ENCODE peak calls at places on chromosome 1, in ten cellular contexts. One of them, this sample, is unnamed.

GRCh38 chr1:53495608-53496345 is 36.6 kb downstream of the DMRTB1 start:
- DNase-seq in H54: no peak
- DNase-seq in astrocyte of the spinal cord: no peak
- DNase-seq in activated CD8-positive, alpha-beta T cell treated with anti-CD3 and anti-CD28 coated beads for 36 hours: no peak
- DNase-seq in NCI-H1417: no peak
- DNase-seq in breast epithelium: no peak
- DNase-seq in activated T-helper 1 cell treated with Interleukin-2 at 50 U/mL for 16 hours: no peak
- DNase-seq in left ventricle myocardium superior: no peak
- DNase-seq in activated naive CD4-positive, alpha-beta T cell treated with Interleukin-2 at 50 U/mL for 16 hours: no peak
- DNase-seq in Calu3: no peak
- DNase-seq in this sample: no peak

GRCh38 chr1:46004491-46004890 is 127.9 kb downstream of the PIK3R3 start:
- DNase-seq in astrocyte of the spinal cord: no peak
- DNase-seq in left ventricle myocardium superior: no peak
- DNase-seq in breast epithelium: no peak
- DNase-seq in NCI-H1417: no peak
- DNase-seq in activated T-helper 1 cell treated with Interleukin-2 at 50 U/mL for 16 hours: no peak
- DNase-seq in H54: no peak
- DNase-seq in activated CD8-positive, alpha-beta T cell treated with anti-CD3 and anti-CD28 coated beads for 36 hours: no peak
- DNase-seq in Calu3: no peak
- DNase-seq in activated naive CD4-positive, alpha-beta T cell treated with Interleukin-2 at 50 U/mL for 16 hours: no peak
- DNase-seq in this sample: no peak

GRCh38 chr1:161196521-161197451 is 2.1 kb downstream of the ADAMTS4 start:
- DNase-seq in astrocyte of the spinal cord: peak; percentile 65
- DNase-seq in H54: no peak
- DNase-seq in activated T-helper 1 cell treated with Interleukin-2 at 50 U/mL for 16 hours: no peak
- DNase-seq in activated CD8-positive, alpha-beta T cell treated with anti-CD3 and anti-CD28 coated beads for 36 hours: no peak
- DNase-seq in breast epithelium: no peak
- DNase-seq in NCI-H1417: no peak
- DNase-seq in left ventricle myocardium superior: peak; percentile 69
- DNase-seq in Calu3: no peak
- DNase-seq in activated naive CD4-positive, alpha-beta T cell treated with Interleukin-2 at 50 U/mL for 16 hours: no peak
- DNase-seq in this sample: peak; percentile 54

GRCh38 chr1:55708781-55709180 is 493.6 kb upstream of the USP24 start:
- DNase-seq in activated CD8-positive, alpha-beta T cell treated with anti-CD3 and anti-CD28 coated beads for 36 hours: no peak
- DNase-seq in astrocyte of the spinal cord: peak; percentile 62
- DNase-seq in left ventricle myocardium superior: no peak
- DNase-seq in Calu3: no peak
- DNase-seq in H54: no peak
- DNase-seq in NCI-H1417: no peak
- DNase-seq in activated naive CD4-positive, alpha-beta T cell treated with Interleukin-2 at 50 U/mL for 16 hours: no peak
- DNase-seq in activated T-helper 1 cell treated with Interleukin-2 at 50 U/mL for 16 hours: no peak
- DNase-seq in breast epithelium: no peak
- DNase-seq in this sample: no peak

GRCh38 chr1:223834660-223835263 is 11.0 kb downstream of the TP53BP2 start:
- DNase-seq in activated T-helper 1 cell treated with Interleukin-2 at 50 U/mL for 16 hours: no peak
- DNase-seq in activated naive CD4-positive, alpha-beta T cell treated with Interleukin-2 at 50 U/mL for 16 hours: no peak
- DNase-seq in NCI-H1417: no peak
- DNase-seq in left ventricle myocardium superior: no peak
- DNase-seq in activated CD8-positive, alpha-beta T cell treated with anti-CD3 and anti-CD28 coated beads for 36 hours: peak; percentile 31
- DNase-seq in breast epithelium: no peak
- DNase-seq in H54: no peak
- DNase-seq in astrocyte of the spinal cord: peak; percentile 71
- DNase-seq in Calu3: no peak
- DNase-seq in this sample: no peak

GRCh38 chr1:20339811-20340457 is 49.3 kb downstream of the VWA5B1 start:
- DNase-seq in NCI-H1417: peak; percentile 37
- DNase-seq in activated T-helper 1 cell treated with Interleukin-2 at 50 U/mL for 16 hours: no peak
- DNase-seq in breast epithelium: no peak
- DNase-seq in H54: no peak
- DNase-seq in left ventricle myocardium superior: no peak
- DNase-seq in astrocyte of the spinal cord: no peak
- DNase-seq in activated naive CD4-positive, alpha-beta T cell treated with Interleukin-2 at 50 U/mL for 16 hours: no peak
- DNase-seq in activated CD8-positive, alpha-beta T cell treated with anti-CD3 and anti-CD28 coated beads for 36 hours: no peak
- DNase-seq in Calu3: no peak
- DNase-seq in this sample: peak; percentile 84

GRCh38 chr1:206037521-206037920 is 13.8 kb upstream of the CTSE start:
- DNase-seq in NCI-H1417: peak; percentile 23
- DNase-seq in H54: no peak
- DNase-seq in breast epithelium: no peak
- DNase-seq in astrocyte of the spinal cord: no peak
- DNase-seq in activated naive CD4-positive, alpha-beta T cell treated with Interleukin-2 at 50 U/mL for 16 hours: no peak
- DNase-seq in Calu3: no peak
- DNase-seq in activated T-helper 1 cell treated with Interleukin-2 at 50 U/mL for 16 hours: no peak
- DNase-seq in left ventricle myocardium superior: no peak
- DNase-seq in activated CD8-positive, alpha-beta T cell treated with anti-CD3 and anti-CD28 coated beads for 36 hours: no peak
- DNase-seq in this sample: no peak

GRCh38 chr1:209651148-209651547 is 1.1 kb downstream of the LAMB3 start:
- DNase-seq in activated CD8-positive, alpha-beta T cell treated with anti-CD3 and anti-CD28 coated beads for 36 hours: peak; percentile 79
- DNase-seq in H54: no peak
- DNase-seq in NCI-H1417: no peak
- DNase-seq in activated naive CD4-positive, alpha-beta T cell treated with Interleukin-2 at 50 U/mL for 16 hours: peak; percentile 78
- DNase-seq in left ventricle myocardium superior: peak; percentile 63
- DNase-seq in astrocyte of the spinal cord: peak; percentile 76
- DNase-seq in activated T-helper 1 cell treated with Interleukin-2 at 50 U/mL for 16 hours: peak; percentile 23
- DNase-seq in breast epithelium: peak; percentile 78
- DNase-seq in Calu3: peak; percentile 91
- DNase-seq in this sample: no peak

GRCh38 chr1:101995984-101996731 is 568 bp downstream of the OLFM3 start:
- DNase-seq in H54: no peak
- DNase-seq in astrocyte of the spinal cord: no peak
- DNase-seq in NCI-H1417: no peak
- DNase-seq in activated T-helper 1 cell treated with Interleukin-2 at 50 U/mL for 16 hours: no peak
- DNase-seq in Calu3: no peak
- DNase-seq in left ventricle myocardium superior: no peak
- DNase-seq in breast epithelium: no peak
- DNase-seq in activated naive CD4-positive, alpha-beta T cell treated with Interleukin-2 at 50 U/mL for 16 hours: no peak
- DNase-seq in activated CD8-positive, alpha-beta T cell treated with anti-CD3 and anti-CD28 coated beads for 36 hours: no peak
- DNase-seq in this sample: peak; percentile 47

GRCh38 chr1:1259540-1259939 is 13.0 kb upstream of the C1QTNF12 start:
- DNase-seq in NCI-H1417: no peak
- DNase-seq in breast epithelium: no peak
- DNase-seq in left ventricle myocardium superior: no peak
- DNase-seq in activated CD8-positive, alpha-beta T cell treated with anti-CD3 and anti-CD28 coated beads for 36 hours: no peak
- DNase-seq in H54: no peak
- DNase-seq in astrocyte of the spinal cord: no peak
- DNase-seq in activated naive CD4-positive, alpha-beta T cell treated with Interleukin-2 at 50 U/mL for 16 hours: no peak
- DNase-seq in activated T-helper 1 cell treated with Interleukin-2 at 50 U/mL for 16 hours: no peak
- DNase-seq in Calu3: no peak
- DNase-seq in this sample: no peak

GRCh38 chr1:99544328-99544727 is 101.6 kb upstream of the PALMD start:
- DNase-seq in NCI-H1417: no peak
- DNase-seq in left ventricle myocardium superior: no peak
- DNase-seq in activated naive CD4-positive, alpha-beta T cell treated with Interleukin-2 at 50 U/mL for 16 hours: no peak
- DNase-seq in activated CD8-positive, alpha-beta T cell treated with anti-CD3 and anti-CD28 coated beads for 36 hours: no peak
- DNase-seq in H54: no peak
- DNase-seq in activated T-helper 1 cell treated with Interleukin-2 at 50 U/mL for 16 hours: no peak
- DNase-seq in breast epithelium: no peak
- DNase-seq in astrocyte of the spinal cord: peak; percentile 61
- DNase-seq in Calu3: no peak
- DNase-seq in this sample: no peak

GRCh38 chr1:56495538-56495937 is 83.8 kb downstream of the PLPP3 start:
- DNase-seq in activated T-helper 1 cell treated with Interleukin-2 at 50 U/mL for 16 hours: no peak
- DNase-seq in astrocyte of the spinal cord: no peak
- DNase-seq in H54: no peak
- DNase-seq in NCI-H1417: no peak
- DNase-seq in breast epithelium: no peak
- DNase-seq in left ventricle myocardium superior: no peak
- DNase-seq in Calu3: no peak
- DNase-seq in activated CD8-positive, alpha-beta T cell treated with anti-CD3 and anti-CD28 coated beads for 36 hours: no peak
- DNase-seq in activated naive CD4-positive, alpha-beta T cell treated with Interleukin-2 at 50 U/mL for 16 hours: no peak
- DNase-seq in this sample: no peak

GRCh38 chr1:52190500-52191252 is 48.8 kb downstream of the ZFYVE9 start:
- DNase-seq in Calu3: no peak
- DNase-seq in activated T-helper 1 cell treated with Interleukin-2 at 50 U/mL for 16 hours: no peak
- DNase-seq in H54: no peak
- DNase-seq in activated CD8-positive, alpha-beta T cell treated with anti-CD3 and anti-CD28 coated beads for 36 hours: no peak
- DNase-seq in astrocyte of the spinal cord: no peak
- DNase-seq in breast epithelium: no peak
- DNase-seq in activated naive CD4-positive, alpha-beta T cell treated with Interleukin-2 at 50 U/mL for 16 hours: no peak
- DNase-seq in left ventricle myocardium superior: no peak
- DNase-seq in NCI-H1417: no peak
- DNase-seq in this sample: peak; percentile 47

GRCh38 chr1:116486424-116486823 is 84.4 kb downstream of the CD58 start:
- DNase-seq in Calu3: no peak
- DNase-seq in NCI-H1417: no peak
- DNase-seq in H54: peak; percentile 42
- DNase-seq in activated T-helper 1 cell treated with Interleukin-2 at 50 U/mL for 16 hours: no peak
- DNase-seq in astrocyte of the spinal cord: peak; percentile 73
- DNase-seq in activated CD8-positive, alpha-beta T cell treated with anti-CD3 and anti-CD28 coated beads for 36 hours: no peak
- DNase-seq in left ventricle myocardium superior: no peak
- DNase-seq in activated naive CD4-positive, alpha-beta T cell treated with Interleukin-2 at 50 U/mL for 16 hours: no peak
- DNase-seq in breast epithelium: no peak
- DNase-seq in this sample: no peak

GRCh38 chr1:36482724-36483388 is at the start of gene CSF3R:
- DNase-seq in Calu3: no peak
- DNase-seq in astrocyte of the spinal cord: no peak
- DNase-seq in activated T-helper 1 cell treated with Interleukin-2 at 50 U/mL for 16 hours: no peak
- DNase-seq in activated naive CD4-positive, alpha-beta T cell treated with Interleukin-2 at 50 U/mL for 16 hours: no peak
- DNase-seq in breast epithelium: peak; percentile 20
- DNase-seq in activated CD8-positive, alpha-beta T cell treated with anti-CD3 and anti-CD28 coated beads for 36 hours: no peak
- DNase-seq in left ventricle myocardium superior: peak; percentile 45
- DNase-seq in NCI-H1417: no peak
- DNase-seq in H54: no peak
- DNase-seq in this sample: no peak

GRCh38 chr1:110070282-110070967 is at the start of gene ALX3:
- DNase-seq in Calu3: no peak
- DNase-seq in activated CD8-positive, alpha-beta T cell treated with anti-CD3 and anti-CD28 coated beads for 36 hours: no peak
- DNase-seq in H54: no peak
- DNase-seq in astrocyte of the spinal cord: no peak
- DNase-seq in left ventricle myocardium superior: no peak
- DNase-seq in activated naive CD4-positive, alpha-beta T cell treated with Interleukin-2 at 50 U/mL for 16 hours: no peak
- DNase-seq in NCI-H1417: no peak
- DNase-seq in activated T-helper 1 cell treated with Interleukin-2 at 50 U/mL for 16 hours: no peak
- DNase-seq in breast epithelium: no peak
- DNase-seq in this sample: peak; percentile 72

This sample was measured in GM23338.